ENCODE peak calls at places on chromosomes 7 and 10, in nine cellular contexts. M is CD4-positive, CD25-positive, alpha-beta regulatory T cell; G is choroid plexus epithelial cell; R is brain microvascular endothelial cell; D is bronchial epithelial cell; Y is CD8-positive, alpha-beta T cell; O is lower leg skin; S is SJSA1; I is fibroblast of the aortic adventitia. Z is an unnamed sample.

GRCh38 chr7:88279323-88279722 is 27.4 kb downstream of the STEAP4 start:
- DNase-seq in M (no peak), G (no peak), R (no peak), D (peak; percentile 49), Y (no peak), O (no peak), S (no peak), I (no peak), Z (no peak)

GRCh38 chr10:92965314-92965713 is 95.3 kb upstream of the CYP26C1 start:
- DNase-seq in M (peak; percentile 63), G (peak; percentile 74), R (no peak), D (peak; percentile 71), Y (no peak), O (no peak), S (peak; percentile 64), I (peak; percentile 86), Z (no peak)

GRCh38 chr10:4656576-4657194 is 169.3 kb upstream of the AKR1E2 start:
- DNase-seq in M (peak; percentile 59), G (peak; percentile 83), R (peak; percentile 54), D (no peak), Y (peak; percentile 46), O (peak; percentile 89), S (peak; percentile 46), I (peak; percentile 80), Z (no peak)

GRCh38 chr7:116316838-116317612 is 106.7 kb downstream of the TES start:
- DNase-seq in M (peak; percentile 45), G (peak; percentile 98), R (peak; percentile 98), D (peak; percentile 100), Y (no peak), O (no peak), S (peak; percentile 92), I (peak; percentile 99), Z (peak; percentile 99)

GRCh38 chr7:81244213-81244612 is 325.4 kb upstream of the SEMA3C start:
- DNase-seq in M (no peak), G (peak; percentile 88), R (peak; percentile 24), D (peak; percentile 50), Y (no peak), O (no peak), S (no peak), I (peak; percentile 37), Z (peak; percentile 48)

GRCh38 chr10:43339136-43339535 is 32.3 kb upstream of the FXYD4 start:
- DNase-seq in M (no peak), G (no peak), R (no peak), D (no peak), Y (no peak), O (no peak), S (no peak), I (no peak), Z (no peak)

GRCh38 chr10:33055636-33056035 is 97.6 kb upstream of the ITGB1 start:
- DNase-seq in M (no peak), G (peak; percentile 39), R (no peak), D (no peak), Y (no peak), O (no peak), S (peak; percentile 9), I (peak; percentile 76), Z (no peak)

GRCh38 chr7:51315393-51316261 is 982 bp downstream of the COBL start:
- DNase-seq in M (no peak), G (peak; percentile 3), R (no peak), D (peak; percentile 42), Y (no peak), O (peak; percentile 85), S (no peak), I (no peak), Z (peak; percentile 15)

GRCh38 chr10:129344956-129345355 is 122.1 kb upstream of the MGMT start:
- DNase-seq in M (no peak), G (no peak), R (no peak), D (no peak), Y (no peak), O (no peak), S (no peak), I (no peak), Z (no peak)

GRCh38 chr7:33982425-33982786 is 77.1 kb downstream of the BMPER start:
- DNase-seq in M (no peak), G (peak; percentile 90), R (peak; percentile 78), D (peak; percentile 52), Y (no peak), O (no peak), S (peak; percentile 43), I (peak; percentile 82), Z (no peak)

GRCh38 chr7:125775319-125775718 is 845.7 kb upstream of the POT1 start:
- DNase-seq in M (no peak), G (peak; percentile 2), R (no peak), D (no peak), Y (no peak), O (no peak), S (no peak), I (no peak), Z (no peak)

GRCh38 chr10:11189581-11190376 is 172.1 kb downstream of the CELF2 start:
- DNase-seq in M (no peak), G (no peak), R (no peak), D (no peak), Y (no peak), O (no peak), S (no peak), I (no peak), Z (no peak)

GRCh38 chr7:139914306-139914747 is 85.3 kb downstream of the TBXAS1 start:
- DNase-seq in M (no peak), G (peak; percentile 56), R (peak; percentile 18), D (peak; percentile 8), Y (no peak), O (no peak), S (no peak), I (peak; percentile 80), Z (peak; percentile 50)

GRCh38 chr7:44505595-44505994 is 15.1 kb upstream of the NUDCD3 start:
- DNase-seq in M (peak; percentile 16), G (no peak), R (no peak), D (no peak), Y (no peak), O (no peak), S (no peak), I (no peak), Z (no peak)

GRCh38 chr7:65279795-65280194 is 93.9 kb upstream of the ZNF92 start:
- DNase-seq in M (no peak), G (no peak), R (no peak), D (no peak), Y (no peak), O (no peak), S (no peak), I (no peak), Z (no peak)

DNA sequence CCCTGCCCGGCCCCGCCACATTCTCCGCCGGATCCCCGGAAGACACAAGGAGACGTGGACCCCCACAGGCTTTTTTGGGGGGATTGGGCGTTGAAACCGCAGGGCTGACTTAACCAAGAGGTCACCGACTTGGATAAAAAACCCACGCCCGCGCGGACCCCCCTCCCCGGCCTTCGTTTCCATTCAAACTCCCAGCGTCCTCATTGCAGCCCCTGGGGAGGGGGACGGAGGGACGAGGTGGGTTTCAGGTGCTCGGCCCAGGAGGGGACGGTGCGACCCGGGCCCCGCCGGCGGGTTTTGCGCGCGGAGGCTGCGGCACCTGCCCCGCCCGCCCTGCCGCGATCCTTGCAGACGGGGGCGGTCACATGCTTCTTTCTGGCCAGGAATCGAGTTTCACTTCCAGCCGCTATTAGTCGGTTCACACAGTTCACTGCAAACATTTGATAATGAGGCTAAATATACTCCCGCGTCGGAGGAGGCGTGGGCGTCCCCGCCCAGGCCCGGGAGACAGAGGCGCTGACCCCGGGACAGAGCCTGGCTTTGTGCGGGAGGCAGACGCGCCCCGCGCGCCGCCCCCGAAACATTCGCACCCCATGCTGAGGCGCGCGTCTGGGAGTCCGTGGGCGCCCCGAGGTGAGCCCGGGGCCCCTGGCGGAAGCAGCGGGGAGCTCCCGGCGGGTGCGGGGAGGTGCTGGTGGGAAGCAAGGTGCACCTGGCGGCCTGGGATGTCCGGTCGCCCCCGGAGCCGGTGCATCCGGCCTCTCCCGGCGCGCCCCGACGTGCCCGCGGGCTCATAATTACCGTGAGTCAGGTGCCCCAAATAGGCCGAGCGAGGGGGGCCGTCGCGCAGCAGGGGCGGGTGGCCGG is 2.7 kb upstream of the PDGFA start:
- DNase-seq in M (peak; percentile 38), G (peak; percentile 54), R (no peak), D (peak; percentile 48), Y (no peak), O (no peak), S (no peak), I (peak; percentile 39), Z (no peak)
- H3K4me3 ChIP-seq in M (no peak overlapping the region), G (peak overlapping the region; percentile 40), R (peak overlapping the region; percentile 30), D (peak overlapping the region; percentile 32), Y (peak overlapping the region; percentile 35), O (peak overlapping the region; percentile 22), S (peak overlapping the region; percentile 9), I (peak overlapping the region; percentile 53), Z (peak overlapping the region; percentile 32)

GRCh38 chr10:88243202-88243744 is 339.8 kb downstream of the RNLS start:
- DNase-seq in M (no peak), G (no peak), R (no peak), D (no peak), Y (no peak), O (no peak), S (no peak), I (no peak), Z (no peak)
- H3K4me3 ChIP-seq in M (no peak overlapping the region), G (no peak overlapping the region), R (no peak overlapping the region), D (no peak overlapping the region), Y (no peak overlapping the region), O (no peak overlapping the region), S (no peak overlapping the region), I (peak overlapping the region; percentile 26), Z (no peak overlapping the region)

DNA sequence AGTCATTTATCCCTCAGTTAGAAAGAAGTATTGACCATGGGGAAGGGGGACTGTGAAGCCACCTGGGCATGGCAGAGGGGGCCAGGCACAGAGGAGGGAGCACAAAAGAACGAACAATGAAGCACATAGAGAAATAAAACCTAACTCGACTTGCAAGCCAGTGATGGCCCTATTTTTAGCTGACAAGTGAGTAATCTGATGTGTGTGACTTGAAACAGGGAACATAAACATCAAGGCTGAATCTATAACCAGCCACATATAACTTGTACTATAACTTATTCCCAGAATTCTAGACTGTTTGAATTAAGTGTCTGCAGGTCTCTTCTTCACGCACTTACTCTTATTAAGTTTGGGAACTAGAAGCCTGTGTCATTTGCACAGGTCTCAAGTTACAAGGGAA is 490.7 kb downstream of the KCNMA1 start:
- DNase-seq in M (no peak), G (no peak), R (no peak), D (no peak), Y (no peak), O (no peak), S (no peak), I (no peak), Z (no peak)
- H3K4me3 ChIP-seq in M (no peak overlapping the region), G (no peak overlapping the region), R (no peak overlapping the region), D (no peak overlapping the region), Y (no peak overlapping the region), O (no peak overlapping the region), S (no peak overlapping the region), I (no peak overlapping the region), Z (no peak overlapping the region)

DNA sequence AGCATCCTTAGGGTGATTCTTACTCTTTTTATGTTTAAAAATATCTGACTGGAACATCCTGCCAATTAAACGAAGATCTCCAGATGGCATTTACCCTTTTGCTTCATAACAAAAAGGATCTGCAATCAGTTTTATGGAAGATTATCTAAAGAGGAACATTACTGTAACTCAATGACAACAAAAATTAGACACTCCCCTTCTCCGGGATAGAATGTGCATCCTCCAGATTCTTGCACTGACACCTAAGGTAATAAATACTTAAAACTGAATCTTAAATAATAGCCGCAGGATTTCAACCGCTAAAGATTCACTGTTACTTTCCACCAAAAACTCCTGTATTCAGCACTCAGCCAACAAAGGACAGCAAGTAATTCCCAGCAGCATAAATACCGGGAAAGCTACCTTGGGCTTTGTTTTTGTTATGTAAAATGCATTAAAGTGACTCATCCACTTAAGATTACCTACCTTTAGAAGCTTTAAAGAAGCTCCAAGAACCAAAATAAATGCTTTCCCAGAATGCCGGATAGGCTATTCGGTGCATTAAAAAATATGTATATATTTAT is 1.6 kb downstream of the CACNA2D1 start:
- DNase-seq in M (no peak), G (peak; percentile 24), R (no peak), D (peak; percentile 52), Y (no peak), O (no peak), S (peak; percentile 25), I (peak; percentile 35), Z (no peak)
- H3K4me3 ChIP-seq in M (no peak overlapping the region), G (peak overlapping the region; percentile 84), R (peak overlapping the region; percentile 70), D (no peak overlapping the region), Y (no peak overlapping the region), O (no peak overlapping the region), S (peak overlapping the region; percentile 97), I (peak overlapping the region; percentile 84), Z (peak overlapping the region; percentile 77)